ENCODE peak calls at places on chromosomes 7 and 10, in five cellular contexts. N is astrocyte, P is fibroblast of lung, V is endothelial cell of umbilical vein, H is PC-3. Z is an unnamed sample.

GRCh38 chr7:1231214-1232102 is 1.2 kb upstream of the UNCX start:
- DNase-seq in H (no peak), V (no peak), P (no peak), N (no peak), Z (peak; percentile 88)

GRCh38 chr7:155483245-155483644 is 25.3 kb downstream of the EN2 start:
- DNase-seq in P (no peak), H (no peak), N (no peak), V (no peak), Z (no peak)

GRCh38 chr10:27413831-27414348 is 90.2 kb upstream of the RAB18 start:
- DNase-seq in P (no peak), H (no peak), V (no peak), N (no peak), Z (no peak)

GRCh38 chr7:129136887-129137647 is 7.4 kb upstream of the TSPAN33 start:
- DNase-seq in H (no peak), N (no peak), P (no peak), V (peak; percentile 31), Z (no peak)

GRCh38 chr7:151291206-151291605 is 42.7 kb upstream of the SMARCD3 start:
- DNase-seq in H (peak; percentile 6), V (no peak), P (no peak), N (no peak), Z (no peak)

GRCh38 chr7:94701555-94701973 is 45.6 kb upstream of the SGCE start:
- DNase-seq in N (peak; percentile 75), P (peak; percentile 84), H (peak; percentile 71), V (peak; percentile 94), Z (peak; percentile 46)

GRCh38 chr7:87543623-87544022 is 57.1 kb downstream of the ABCB1 start:
- DNase-seq in H (no peak), V (no peak), N (peak; percentile 4), P (peak; percentile 11), Z (no peak)

GRCh38 chr10:6186894-6187256 is 15.9 kb upstream of the PFKFB3 start:
- DNase-seq in H (no peak), N (no peak), V (no peak), P (no peak), Z (no peak)

GRCh38 chr10:114526112-114526496 is 121.8 kb upstream of the AFAP1L2 start:
- DNase-seq in V (no peak), N (peak; percentile 52), H (no peak), P (peak; percentile 62), Z (peak; percentile 72)

GRCh38 chr7:132095111-132095765 is 481.0 kb downstream of the PLXNA4 start:
- DNase-seq in N (no peak), P (no peak), H (no peak), V (no peak), Z (no peak)

GRCh38 chr10:98361131-98361633 is 53.8 kb downstream of the PYROXD2 start:
- DNase-seq in V (peak; percentile 57), N (peak; percentile 100), P (peak; percentile 100), H (no peak), Z (peak; percentile 99)

GRCh38 chr7:1965579-1966294 is 267.0 kb downstream of the MAD1L1 start:
- DNase-seq in P (no peak), V (no peak), H (no peak), N (no peak), Z (no peak)

GRCh38 chr7:40571796-40572195 is 437.0 kb downstream of the SUGCT start:
- DNase-seq in V (no peak), N (peak; percentile 94), H (peak; percentile 30), P (peak; percentile 93), Z (peak; percentile 58)

GRCh38 chr7:150417863-150418262 is 32.6 kb upstream of the GIMAP8 start:
- DNase-seq in N (no peak), H (no peak), V (no peak), P (no peak), Z (no peak)

GRCh38 chr10:132489053-132489703 is 48.4 kb upstream of the INPP5A start:
- DNase-seq in N (peak; percentile 4), V (no peak), H (no peak), P (peak; percentile 44), Z (peak; percentile 94)

GRCh38 chr10:67785098-67785497 is 52.9 kb downstream of the DNAJC12 start:
- DNase-seq in V (no peak), H (no peak), N (no peak), P (no peak), Z (no peak)

GRCh38 chr7:38736135-38736534 is 105.0 kb upstream of the AMPH start:
- DNase-seq in H (no peak), V (no peak), P (no peak), N (no peak), Z (no peak)

GRCh38 chr7:131803861-131804260 is 247.4 kb upstream of the PODXL start:
- DNase-seq in H (no peak), P (no peak), V (no peak), N (no peak), Z (no peak)

GRCh38 chr10:59847326-59847725 is 59.0 kb downstream of the CCDC6 start:
- DNase-seq in N (no peak), V (no peak), H (no peak), P (no peak), Z (no peak)

GRCh38 chr7:65925040-65925439 is 52.2 kb downstream of the VKORC1L1 start:
- DNase-seq in N (no peak), V (no peak), P (no peak), H (no peak), Z (no peak)
- H3K79me2 ChIP-seq in N (peaks cover 10% of the 10 kb centered on the region), V (peaks cover 30% of the 10 kb centered on the region), P (no peaks in the 10 kb centered on the region), H (no peaks in the 10 kb centered on the region), Z (peaks cover 64% of the 10 kb centered on the region)

DNA sequence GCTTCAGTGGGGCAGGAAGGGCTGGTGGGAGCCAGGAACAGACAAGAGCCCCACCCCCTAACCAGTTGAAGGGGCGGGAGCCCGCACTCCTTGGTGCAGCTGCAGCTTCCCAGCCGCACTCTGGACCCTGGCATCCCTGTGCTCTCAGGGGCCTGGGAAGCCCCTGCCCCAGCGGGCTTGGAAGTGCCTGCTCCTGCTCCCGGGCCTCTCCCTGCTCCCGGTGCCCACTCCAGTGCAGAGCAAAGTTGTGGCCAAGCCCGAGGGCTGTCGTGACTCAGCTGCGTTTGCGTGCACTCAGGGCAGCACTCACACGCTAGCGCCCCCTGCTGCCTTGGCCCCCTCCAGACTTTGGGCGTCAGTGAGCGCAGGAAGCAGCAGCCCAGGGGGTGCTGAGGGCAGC is 883.8 kb downstream of the LRMDA start:
- DNase-seq in P (no peak), V (no peak), H (no peak), N (no peak), Z (no peak)
- H3K4me3 ChIP-seq in P (no peak overlapping the region), V (no peak overlapping the region), H (no peak overlapping the region), N (no peak overlapping the region), Z (no peak overlapping the region)

DNA sequence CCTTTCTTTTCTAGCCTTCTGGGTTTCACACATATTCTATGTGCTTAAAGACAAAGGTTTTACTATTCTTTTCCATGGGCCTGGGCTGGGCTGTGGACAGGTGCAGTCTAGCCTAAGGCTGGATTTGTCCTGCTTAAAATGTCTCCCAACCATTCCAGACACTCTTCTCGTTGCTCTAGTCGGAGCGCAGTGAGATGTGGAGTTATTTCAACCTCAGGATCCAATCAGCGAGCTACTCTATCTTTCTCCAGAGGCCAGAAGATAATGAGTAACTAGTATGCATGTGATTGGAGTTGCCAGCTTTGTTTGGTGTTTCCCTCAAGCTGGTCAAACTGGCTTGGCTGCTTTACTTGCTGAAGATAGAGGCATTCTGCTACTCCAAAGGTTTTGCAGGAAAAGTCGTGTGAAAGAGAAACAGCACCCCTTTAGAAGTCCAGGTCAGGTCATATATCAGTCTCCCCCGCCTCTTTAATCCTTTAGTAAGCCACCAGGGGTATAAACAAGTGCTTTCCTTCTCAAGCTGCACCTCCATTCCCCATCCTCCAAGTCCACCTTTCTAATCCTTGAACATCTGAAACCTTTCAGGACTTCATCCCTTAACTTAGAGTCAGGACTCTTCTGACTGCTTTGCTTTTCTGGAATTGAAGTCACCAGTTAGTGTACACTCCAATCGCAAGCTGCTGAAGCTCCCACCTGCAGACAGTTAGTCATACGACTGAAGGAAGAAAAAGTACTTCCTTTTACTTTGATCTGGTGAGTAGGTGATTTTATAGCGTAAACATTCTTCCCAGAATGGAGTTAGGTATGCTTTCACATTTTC is 78.8 kb downstream of the DNMBP start:
- DNase-seq in V (no peak), P (peak; percentile 84), H (peak; percentile 77), N (peak; percentile 81), Z (no peak)
- H3K4me1 ChIP-seq in V (peaks cover 74% of the 10 kb centered on the region), P (peaks cover 19% of the 10 kb centered on the region), H (peaks cover 38% of the 10 kb centered on the region), N (peaks cover 38% of the 10 kb centered on the region), Z (peaks cover 27% of the 10 kb centered on the region)

GRCh38 chr10:35336084-35336831 is at the start of gene CCNY:
- DNase-seq in V (peak; percentile 67), P (peak; percentile 68), H (peak; percentile 93), N (peak; percentile 29), Z (peak; percentile 98)

GRCh38 chr10:35336921-35337741 is 822 bp downstream of the CCNY start:
- DNase-seq in H (peak; percentile 77), V (peak; percentile 36), N (peak; percentile 15), P (peak; percentile 40), Z (peak; percentile 86)

GRCh38 chr10:35334297-35334696 is 2.0 kb upstream of the CCNY start:
- DNase-seq in H (peak; percentile 31), V (no peak), P (no peak), N (no peak), Z (no peak)

GRCh38 chr10:35335718-35336083 is 608 bp upstream of the CCNY start:
- DNase-seq in H (peak; percentile 54), V (no peak), P (peak; percentile 46), N (peak; percentile 34), Z (no peak)

DNA sequence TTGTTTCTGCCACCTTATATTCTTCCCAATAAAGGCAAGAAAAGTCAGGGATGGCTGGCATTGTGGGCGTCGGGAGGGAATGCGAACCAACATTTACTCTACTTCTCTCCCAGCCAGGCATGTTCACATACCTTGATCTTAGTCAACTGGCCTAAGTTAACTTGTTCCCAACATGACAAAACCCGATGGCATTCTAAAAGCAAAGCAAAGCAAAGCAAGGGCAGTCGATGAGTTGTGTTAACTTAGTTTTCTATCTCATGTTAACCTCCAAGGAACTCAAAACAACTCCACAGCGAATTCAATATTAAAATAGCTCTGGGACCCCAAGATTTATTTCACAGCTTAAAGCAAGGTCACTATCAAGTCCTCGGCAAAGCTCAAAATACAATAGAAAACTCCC is 1.2 kb upstream of the CCNY start:
- DNase-seq in H (peak; percentile 83), N (peak; percentile 25), P (peak; percentile 53), V (no peak), Z (peak; percentile 70)
- H3K79me2 ChIP-seq in H (peaks cover 87% of the 10 kb centered on the region), N (peaks cover 88% of the 10 kb centered on the region), P (peaks cover 75% of the 10 kb centered on the region), V (peaks cover 89% of the 10 kb centered on the region), Z (peaks cover 86% of the 10 kb centered on the region)

DNA sequence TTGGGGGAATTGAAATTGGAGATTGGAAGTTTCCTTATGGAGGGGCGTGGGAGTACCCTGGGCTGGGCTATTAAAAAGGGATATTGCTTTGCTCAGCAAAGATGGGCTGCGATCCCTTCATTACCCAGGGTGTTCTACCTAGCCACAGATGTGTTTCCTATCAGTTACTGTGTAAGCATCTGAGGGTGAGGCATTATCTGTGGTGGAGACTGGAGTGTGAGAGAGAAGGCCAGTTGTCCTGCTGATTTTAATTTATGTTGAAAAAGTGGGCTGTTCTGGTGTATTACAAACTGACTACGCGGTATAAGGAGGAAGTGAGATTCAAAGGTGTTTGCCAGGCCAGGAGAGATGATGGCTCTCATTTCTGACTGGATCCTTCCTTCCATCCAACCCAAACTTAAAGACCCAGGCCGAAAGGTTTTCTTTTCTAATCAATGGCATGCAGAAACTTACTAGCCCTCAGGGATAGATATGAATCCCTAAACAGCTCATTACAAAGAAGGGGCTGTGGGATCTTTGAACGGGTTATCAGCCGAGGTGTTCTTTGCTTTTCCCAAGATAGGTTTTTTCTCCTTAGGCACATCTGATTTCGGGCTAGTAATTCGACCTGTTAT is 7.6 kb downstream of the TCF7L2 start:
- DNase-seq in P (peak; percentile 56), V (no peak), H (no peak), N (peak; percentile 48), Z (no peak)
- H3K4me3 ChIP-seq in P (no peak overlapping the region), V (no peak overlapping the region), H (peak overlapping the region; percentile 50), N (peak overlapping the region; percentile 20), Z (no peak overlapping the region)

GRCh38 chr7:36279926-36280315 is 109.7 kb upstream of the ANLN start:
- DNase-seq in V (no peak), N (no peak), P (no peak), H (no peak), Z (no peak)
- H3K4me1 ChIP-seq in V (peaks cover 6% of the 10 kb centered on the region), N (peaks cover 32% of the 10 kb centered on the region), P (peaks cover 11% of the 10 kb centered on the region), H (peaks cover 57% of the 10 kb centered on the region), Z (peaks cover 25% of the 10 kb centered on the region)